ENCODE peak calls at places on chromosome 3, in nine cellular contexts. N is GM23338, V is GM23248, D is HCT116, W is hepatocyte, I is MM.1S, L is SK-N-SH, C is OCI-LY7, G is neural progenitor cell. O is an unnamed sample.

GRCh38 chr3:192957441-192957951 is 39.8 kb upstream of the MB21D2 start:
- DNase-seq in L (no peak), D (no peak), I (no peak), W (peak; percentile 47), V (peak; percentile 93), N (no peak), G (no peak), C (no peak), O (peak; percentile 74)

GRCh38 chr3:138448631-138449030 is 14.2 kb downstream of the ESYT3 start:
- DNase-seq in G (no peak), D (no peak), V (peak; percentile 48), W (no peak), N (no peak), L (no peak), I (no peak), C (no peak), O (no peak)

GRCh38 chr3:292038-292437 is 95.5 kb downstream of the CHL1 start:
- DNase-seq in C (no peak), N (no peak), I (no peak), L (peak; percentile 46), D (no peak), G (no peak), W (no peak), V (no peak), O (no peak)

GRCh38 chr3:124492824-124493223 is 237.4 kb upstream of the UMPS start:
- DNase-seq in N (peak; percentile 76), W (peak; percentile 76), D (peak; percentile 54), G (no peak), V (peak; percentile 56), L (peak; percentile 25), C (peak; percentile 4), I (peak; percentile 16), O (peak; percentile 94)

GRCh38 chr3:12944413-12944812 is 103.0 kb upstream of the RPL32 start:
- DNase-seq in L (no peak), I (no peak), W (no peak), G (peak; percentile 61), V (peak; percentile 30), N (peak; percentile 23), D (no peak), C (no peak), O (no peak)

GRCh38 chr3:186021673-186022362 is 84.0 kb upstream of the TRA2B start:
- DNase-seq in N (no peak), V (peak; percentile 98), W (peak; percentile 50), D (no peak), L (peak; percentile 16), C (no peak), G (no peak), I (no peak), O (peak; percentile 39)

GRCh38 chr3:37852097-37852496 is 9.6 kb upstream of the CTDSPL start:
- DNase-seq in L (no peak), V (peak; percentile 64), C (no peak), D (no peak), W (no peak), I (no peak), N (no peak), G (no peak), O (peak; percentile 59)

GRCh38 chr3:49668414-49668797 is 5.7 kb upstream of the APEH start:
- DNase-seq in V (no peak), N (peak; percentile 33), D (no peak), I (no peak), W (peak; percentile 33), C (peak; percentile 19), G (no peak), L (no peak), O (peak; percentile 56)

GRCh38 chr3:148227534-148227933 is 470.2 kb upstream of the AGTR1 start:
- DNase-seq in I (no peak), W (no peak), N (no peak), V (no peak), D (no peak), G (no peak), C (no peak), L (no peak), O (no peak)

GRCh38 chr3:17643691-17644090 is 98.7 kb downstream of the TBC1D5 start:
- DNase-seq in D (no peak), L (no peak), V (peak; percentile 68), W (no peak), C (no peak), N (no peak), G (no peak), I (no peak), O (no peak)

GRCh38 chr3:44110643-44111042 is 131.0 kb upstream of the TOPAZ1 start:
- DNase-seq in N (no peak), G (no peak), I (no peak), V (no peak), L (no peak), D (no peak), W (no peak), C (no peak), O (no peak)

DNA sequence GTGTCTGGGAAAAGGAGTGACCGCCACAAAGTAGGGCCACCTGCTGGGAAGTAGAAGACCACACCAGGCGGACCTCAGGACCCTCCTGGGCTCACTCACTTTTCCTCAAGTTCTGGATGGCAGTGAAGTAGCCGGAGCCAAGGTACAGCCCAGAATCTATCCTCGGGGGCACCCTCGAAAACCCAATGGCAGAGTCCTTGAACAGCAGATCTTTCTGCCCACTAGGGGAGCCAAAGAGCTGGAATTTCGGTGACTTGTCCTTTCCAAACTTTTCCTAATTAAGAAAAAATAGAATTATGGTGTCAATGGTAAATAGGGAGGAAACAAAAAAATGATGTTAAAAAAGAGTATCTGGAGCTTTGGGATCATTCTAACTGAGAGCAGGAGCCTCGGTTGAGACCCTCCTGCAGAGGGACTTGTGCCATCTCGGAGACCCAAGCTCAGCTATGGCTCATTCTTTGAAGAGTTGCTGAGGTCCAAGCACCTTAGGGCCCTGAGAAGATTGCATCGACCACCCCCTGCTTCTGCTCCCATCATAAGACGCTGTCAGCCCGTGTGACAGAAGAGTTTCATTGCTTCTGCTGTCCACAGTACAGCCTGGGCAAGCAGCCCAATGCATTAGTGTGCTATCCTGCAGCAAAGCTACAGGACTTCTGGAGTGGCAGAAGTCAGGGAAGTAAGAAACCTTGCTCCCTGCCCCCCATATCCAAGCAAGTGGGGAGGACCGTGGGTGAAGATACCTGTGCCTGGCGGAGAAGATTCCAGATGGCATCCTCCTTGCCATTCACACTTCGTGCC is 14.8 kb downstream of the LTF start:
- DNase-seq in N (peak; percentile 74), G (peak; percentile 25), W (no peak), C (peak; percentile 22), I (no peak), D (peak; percentile 24), V (peak; percentile 45), L (peak; percentile 58), O (peak; percentile 43)
- TF ChIP-seq EZH2phosphoT487 in N (no peak), G (no peak), W (no peak), C (no peak), I (no peak), D (no peak), V (no peak), L (no peak), O (no peak)

GRCh38 chr3:31530039-31530983 is 2.4 kb upstream of the STT3B start:
- DNase-seq in D (no peak), V (no peak), L (no peak), G (no peak), W (no peak), I (no peak), N (no peak), C (peak; percentile 24), O (no peak)
- H3K4me3 ChIP-seq in D (peak overlapping the region; percentile 88), V (peak overlapping the region; percentile 98), L (no peak overlapping the region), G (peak overlapping the region; percentile 95), W (peak overlapping the region; percentile 57), I (peak overlapping the region; percentile 85), N (peak overlapping the region; percentile 81), C (peak overlapping the region; percentile 94), O (peak overlapping the region; percentile 98)

GRCh38 chr3:112770026-112770626 is 76.5 kb downstream of the CD200R1L start:
- DNase-seq in I (peak; percentile 30), G (no peak), C (no peak), V (peak; percentile 94), D (peak; percentile 10), N (peak; percentile 74), W (peak; percentile 17), L (no peak), O (peak; percentile 69)
- TF ChIP-seq EZH2phosphoT487 in I (no peak), G (no peak), C (no peak), V (no peak), D (no peak), N (no peak), W (no peak), L (no peak), O (no peak)

GRCh38 chr3:100268986-100269385 is 8.2 kb downstream of the TBC1D23 start:
- DNase-seq in C (no peak), D (no peak), L (no peak), N (no peak), W (no peak), G (no peak), I (no peak), V (peak; percentile 54), O (no peak)

GRCh38 chr3:100268156-100268555 is 7.4 kb downstream of the TBC1D23 start:
- DNase-seq in L (no peak), W (no peak), N (no peak), D (no peak), G (no peak), C (no peak), I (no peak), V (peak; percentile 45), O (no peak)

GRCh38 chr3:100271522-100271921 is 10.7 kb downstream of the TBC1D23 start:
- DNase-seq in D (no peak), C (no peak), L (no peak), G (no peak), V (no peak), I (no peak), W (no peak), N (no peak), O (no peak)

GRCh38 chr3:100269410-100270217 is 8.8 kb downstream of the TBC1D23 start:
- DNase-seq in G (no peak), N (no peak), I (no peak), V (peak; percentile 95), L (no peak), D (peak; percentile 55), C (no peak), W (no peak), O (peak; percentile 94)

GRCh38 chr3:100270218-100270588 is 9.4 kb downstream of the TBC1D23 start:
- DNase-seq in W (no peak), L (no peak), I (no peak), C (no peak), D (no peak), G (no peak), N (no peak), V (no peak), O (peak; percentile 45)
- H3K4me3 ChIP-seq in W (no peak overlapping the region), L (no peak overlapping the region), I (no peak overlapping the region), C (no peak overlapping the region), D (peak overlapping the region; percentile 12), G (no peak overlapping the region), N (no peak overlapping the region), V (peak overlapping the region; percentile 51), O (peak overlapping the region; percentile 45)

GRCh38 chr3:149968216-149968615 is 2.5 kb downstream of the PFN2 start:
- DNase-seq in V (peak; percentile 54), I (no peak), G (peak; percentile 53), L (no peak), W (no peak), N (peak; percentile 16), D (no peak), C (no peak), O (peak; percentile 70)
- TF ChIP-seq EZH2phosphoT487 in V (no peak), I (no peak), G (no peak), L (no peak), W (no peak), N (no peak), D (no peak), C (no peak), O (no peak)

GRCh38 chr3:127735767-127736693 is 63.3 kb downstream of the ABTB1 start:
- DNase-seq in V (peak; percentile 92), N (no peak), D (no peak), G (no peak), I (peak; percentile 55), C (peak; percentile 88), L (no peak), W (peak; percentile 68), O (peak; percentile 54)
- H3K4me3 ChIP-seq in V (peak overlapping the region; percentile 45), N (no peak overlapping the region), D (no peak overlapping the region), G (no peak overlapping the region), I (peak overlapping the region; percentile 64), C (peak overlapping the region; percentile 85), L (no peak overlapping the region), W (no peak overlapping the region), O (no peak overlapping the region)

O was measured in PC-3.